ENCODE peak calls at places on chromosomes 7 and 10, in four cellular contexts. One of them, this sample, is unnamed.
A peak's percentile ranks its signal among the peaks of the same experiment; 100 is the strongest.

GRCh38 chr10:6151087-6151977 is 51.4 kb upstream of the PFKFB3 start:
- DNase-seq in foreskin keratinocyte: no peak
- DNase-seq in WERI-Rb-1: peak; percentile 28
- DNase-seq in thoracic aorta: no peak
- DNase-seq in this sample: peak; percentile 78

GRCh38 chr7:157983442-157984137 is 604.0 kb downstream of the PTPRN2 start:
- DNase-seq in WERI-Rb-1: no peak
- DNase-seq in thoracic aorta: no peak
- DNase-seq in foreskin keratinocyte: no peak
- DNase-seq in this sample: no peak

GRCh38 chr10:32049113-32049512 is 7.1 kb downstream of the KIF5B start:
- DNase-seq in thoracic aorta: no peak
- DNase-seq in WERI-Rb-1: no peak
- DNase-seq in foreskin keratinocyte: no peak
- DNase-seq in this sample: no peak

GRCh38 chr7:21154592-21154991 is 273.3 kb upstream of the SP4 start:
- DNase-seq in thoracic aorta: no peak
- DNase-seq in WERI-Rb-1: no peak
- DNase-seq in foreskin keratinocyte: no peak
- DNase-seq in this sample: no peak

GRCh38 chr10:114544045-114544659 is 113.9 kb downstream of the ABLIM1 start:
- DNase-seq in foreskin keratinocyte: peak; percentile 70
- DNase-seq in WERI-Rb-1: no peak
- DNase-seq in thoracic aorta: no peak
- DNase-seq in this sample: peak; percentile 80

GRCh38 chr7:70480913-70481579 is 650.9 kb upstream of the GALNT17 start:
- DNase-seq in WERI-Rb-1: no peak
- DNase-seq in thoracic aorta: no peak
- DNase-seq in foreskin keratinocyte: peak; percentile 93
- DNase-seq in this sample: no peak

GRCh38 chr10:19628767-19629443 is 187.3 kb upstream of the PLXDC2 start:
- DNase-seq in foreskin keratinocyte: no peak
- DNase-seq in thoracic aorta: no peak
- DNase-seq in WERI-Rb-1: no peak
- DNase-seq in this sample: no peak

GRCh38 chr10:127372361-127372760 is 176.0 kb upstream of the INSYN2A start:
- DNase-seq in WERI-Rb-1: peak; percentile 66
- DNase-seq in foreskin keratinocyte: no peak
- DNase-seq in thoracic aorta: no peak
- DNase-seq in this sample: no peak

GRCh38 chr10:50993817-50994251 is 80.5 kb upstream of the PRKG1 start:
- DNase-seq in WERI-Rb-1: no peak
- DNase-seq in foreskin keratinocyte: peak; percentile 53
- DNase-seq in thoracic aorta: no peak
- DNase-seq in this sample: no peak

GRCh38 chr10:130244031-130244927 is 108.1 kb downstream of the GLRX3 start:
- DNase-seq in thoracic aorta: no peak
- DNase-seq in foreskin keratinocyte: no peak
- DNase-seq in WERI-Rb-1: peak; percentile 41
- DNase-seq in this sample: no peak

GRCh38 chr10:102935939-102936605 is 18.0 kb downstream of the CNNM2 start:
- DNase-seq in foreskin keratinocyte: no peak
- DNase-seq in WERI-Rb-1: no peak
- DNase-seq in thoracic aorta: no peak
- DNase-seq in this sample: no peak

GRCh38 chr10:96687317-96688012 is 32.8 kb downstream of the PIK3AP1 start:
- DNase-seq in WERI-Rb-1: no peak
- DNase-seq in thoracic aorta: no peak
- DNase-seq in foreskin keratinocyte: no peak
- DNase-seq in this sample: no peak

GRCh38 chr10:96683065-96683464 is 37.2 kb downstream of the PIK3AP1 start:
- DNase-seq in foreskin keratinocyte: no peak
- DNase-seq in thoracic aorta: no peak
- DNase-seq in WERI-Rb-1: no peak
- DNase-seq in this sample: no peak

GRCh38 chr10:96686514-96686913 is 33.8 kb downstream of the PIK3AP1 start:
- DNase-seq in WERI-Rb-1: no peak
- DNase-seq in foreskin keratinocyte: no peak
- DNase-seq in thoracic aorta: no peak
- DNase-seq in this sample: no peak

GRCh38 chr10:96683710-96684109 is 36.6 kb downstream of the PIK3AP1 start:
- DNase-seq in foreskin keratinocyte: no peak
- DNase-seq in thoracic aorta: no peak
- DNase-seq in WERI-Rb-1: no peak
- DNase-seq in this sample: no peak

GRCh38 chr10:96685297-96685696 is 35.0 kb downstream of the PIK3AP1 start:
- DNase-seq in foreskin keratinocyte: no peak
- DNase-seq in WERI-Rb-1: no peak
- DNase-seq in thoracic aorta: no peak
- DNase-seq in this sample: no peak
- TF ChIP-seq CTCF in foreskin keratinocyte: no peak
- TF ChIP-seq CTCF in WERI-Rb-1: no peak
- TF ChIP-seq CTCF in thoracic aorta: no peak
- TF ChIP-seq CTCF in this sample: no peak

GRCh38 chr7:27689045-27689877 is 26.6 kb upstream of the HIBADH start:
- DNase-seq in foreskin keratinocyte: no peak
- DNase-seq in WERI-Rb-1: peak; percentile 46
- DNase-seq in thoracic aorta: no peak
- DNase-seq in this sample: peak; percentile 25
- TF ChIP-seq CTCF in foreskin keratinocyte: peak; percentile 69
- TF ChIP-seq CTCF in WERI-Rb-1: peak; percentile 86
- TF ChIP-seq CTCF in thoracic aorta: no peak
- TF ChIP-seq CTCF in this sample: peak; percentile 55

GRCh38 chr7:132359746-132360145 is 216.5 kb downstream of the PLXNA4 start:
- DNase-seq in foreskin keratinocyte: no peak
- DNase-seq in thoracic aorta: no peak
- DNase-seq in WERI-Rb-1: no peak
- DNase-seq in this sample: no peak
- TF ChIP-seq CTCF in foreskin keratinocyte: no peak
- TF ChIP-seq CTCF in thoracic aorta: no peak
- TF ChIP-seq CTCF in WERI-Rb-1: no peak
- TF ChIP-seq CTCF in this sample: no peak

GRCh38 chr7:100492738-100493475 is 9.2 kb downstream of the NYAP1 start:
- DNase-seq in WERI-Rb-1: no peak
- DNase-seq in thoracic aorta: no peak
- DNase-seq in foreskin keratinocyte: no peak
- DNase-seq in this sample: no peak

GRCh38 chr7:100490483-100491191 is 6.9 kb downstream of the NYAP1 start:
- DNase-seq in foreskin keratinocyte: no peak
- DNase-seq in WERI-Rb-1: no peak
- DNase-seq in thoracic aorta: no peak
- DNase-seq in this sample: peak; percentile 9

GRCh38 chr7:100491192-100491578 is 7.5 kb downstream of the NYAP1 start:
- DNase-seq in thoracic aorta: no peak
- DNase-seq in foreskin keratinocyte: no peak
- DNase-seq in WERI-Rb-1: no peak
- DNase-seq in this sample: no peak

GRCh38 chr7:100496509-100496908 is 12.8 kb downstream of the NYAP1 start:
- DNase-seq in WERI-Rb-1: no peak
- DNase-seq in thoracic aorta: no peak
- DNase-seq in foreskin keratinocyte: no peak
- DNase-seq in this sample: no peak

GRCh38 chr7:100493476-100494264 is 9.9 kb downstream of the NYAP1 start:
- DNase-seq in thoracic aorta: no peak
- DNase-seq in foreskin keratinocyte: no peak
- DNase-seq in WERI-Rb-1: peak; percentile 58
- DNase-seq in this sample: peak; percentile 65
- TF ChIP-seq CTCF in thoracic aorta: no peak
- TF ChIP-seq CTCF in foreskin keratinocyte: peak; percentile 31
- TF ChIP-seq CTCF in WERI-Rb-1: no peak
- TF ChIP-seq CTCF in this sample: peak; percentile 51

GRCh38 chr7:7662527-7662926 is 22.0 kb downstream of the UMAD1 start:
- DNase-seq in foreskin keratinocyte: no peak
- DNase-seq in WERI-Rb-1: peak; percentile 54
- DNase-seq in thoracic aorta: no peak
- DNase-seq in this sample: no peak
- TF ChIP-seq CTCF in foreskin keratinocyte: peak; percentile 55
- TF ChIP-seq CTCF in WERI-Rb-1: peak; percentile 61
- TF ChIP-seq CTCF in thoracic aorta: no peak
- TF ChIP-seq CTCF in this sample: no peak

GRCh38 chr10:43685744-43686143 is 37.1 kb upstream of the ZNF32 start:
- DNase-seq in WERI-Rb-1: no peak
- DNase-seq in thoracic aorta: no peak
- DNase-seq in foreskin keratinocyte: no peak
- DNase-seq in this sample: no peak

GRCh38 chr10:43682956-43683355 is 34.3 kb upstream of the ZNF32 start:
- DNase-seq in WERI-Rb-1: no peak
- DNase-seq in foreskin keratinocyte: no peak
- DNase-seq in thoracic aorta: no peak
- DNase-seq in this sample: no peak

GRCh38 chr10:43681721-43682120 is 33.0 kb upstream of the ZNF32 start:
- DNase-seq in thoracic aorta: no peak
- DNase-seq in foreskin keratinocyte: no peak
- DNase-seq in WERI-Rb-1: no peak
- DNase-seq in this sample: no peak

GRCh38 chr10:43684198-43684559 is 35.5 kb upstream of the ZNF32 start:
- DNase-seq in WERI-Rb-1: no peak
- DNase-seq in thoracic aorta: no peak
- DNase-seq in foreskin keratinocyte: no peak
- DNase-seq in this sample: no peak

DNA sequence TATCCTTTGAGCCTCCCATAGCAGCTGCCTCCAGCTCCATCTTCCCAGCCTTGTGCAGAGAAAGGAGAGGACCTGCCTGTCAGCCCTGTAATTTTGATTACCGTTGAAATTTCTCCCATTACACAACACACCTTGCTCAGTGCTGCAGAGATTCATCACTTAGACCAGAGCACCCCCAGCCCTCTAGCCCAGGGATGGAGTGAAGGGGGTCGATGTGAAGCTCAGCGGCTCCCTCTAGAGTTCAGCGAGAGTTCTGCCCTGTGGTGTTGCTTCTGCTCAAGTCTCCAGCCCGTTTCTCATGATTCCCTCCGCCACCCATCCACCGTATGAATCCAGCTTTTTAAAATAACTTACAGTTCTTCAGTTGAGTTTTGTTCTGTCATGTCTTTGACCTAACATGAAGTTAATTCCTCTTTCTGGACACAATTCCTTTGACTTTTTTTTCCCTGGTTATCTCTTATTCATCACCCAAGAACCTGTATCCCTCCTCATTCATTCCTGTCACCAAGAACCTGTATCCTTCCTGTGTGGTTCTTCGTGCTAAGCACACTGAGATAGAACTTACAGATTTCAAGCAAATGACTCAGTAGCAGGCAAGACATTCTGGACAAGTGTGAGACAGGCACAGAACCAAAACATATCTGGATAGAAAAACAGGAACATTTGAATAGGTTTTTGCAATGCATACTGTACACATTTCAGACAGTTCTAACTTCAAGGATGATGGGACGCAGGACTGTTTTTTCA is 34.9 kb upstream of the ZNF32 start:
- DNase-seq in WERI-Rb-1: peak; percentile 50
- DNase-seq in thoracic aorta: no peak
- DNase-seq in foreskin keratinocyte: no peak
- DNase-seq in this sample: peak; percentile 41
- TF ChIP-seq CTCF in WERI-Rb-1: peak; percentile 88
- TF ChIP-seq CTCF in thoracic aorta: peak; percentile 10
- TF ChIP-seq CTCF in foreskin keratinocyte: peak; percentile 36
- TF ChIP-seq CTCF in this sample: peak; percentile 33

GRCh38 chr10:61903184-61903990 is 1.9 kb downstream of the ARID5B start:
- DNase-seq in thoracic aorta: no peak
- DNase-seq in WERI-Rb-1: peak; percentile 43
- DNase-seq in foreskin keratinocyte: peak; percentile 51
- DNase-seq in this sample: peak; percentile 69
- TF ChIP-seq CTCF in thoracic aorta: peak; percentile 11
- TF ChIP-seq CTCF in WERI-Rb-1: peak; percentile 15
- TF ChIP-seq CTCF in foreskin keratinocyte: peak; percentile 46
- TF ChIP-seq CTCF in this sample: no peak

GRCh38 chr7:39005461-39005860 is 27.8 kb downstream of the POU6F2 start:
- DNase-seq in foreskin keratinocyte: no peak
- DNase-seq in WERI-Rb-1: no peak
- DNase-seq in thoracic aorta: no peak
- DNase-seq in this sample: no peak
- TF ChIP-seq CTCF in foreskin keratinocyte: no peak
- TF ChIP-seq CTCF in WERI-Rb-1: no peak
- TF ChIP-seq CTCF in thoracic aorta: no peak
- TF ChIP-seq CTCF in this sample: no peak

DNA sequence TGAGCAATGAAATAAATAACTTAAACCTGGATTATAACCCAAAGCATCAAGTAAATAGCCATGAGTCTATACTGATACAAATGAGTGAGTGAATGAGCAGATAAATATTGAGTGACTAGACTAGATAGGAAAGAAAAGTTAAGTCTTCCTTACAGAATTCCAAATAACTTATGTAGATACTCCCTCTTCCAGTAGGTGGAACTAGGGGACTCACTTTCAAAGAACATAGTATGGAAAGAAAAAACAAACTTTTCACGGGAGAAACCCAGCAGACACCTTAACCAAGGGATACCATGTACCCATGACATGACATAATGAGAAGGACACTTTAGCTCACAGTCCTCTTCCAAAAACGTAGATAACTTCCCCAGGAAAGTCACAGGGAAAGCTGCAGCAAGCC is 32.2 kb downstream of the CSGALNACT2 start:
- DNase-seq in WERI-Rb-1: no peak
- DNase-seq in foreskin keratinocyte: no peak
- DNase-seq in thoracic aorta: no peak
- DNase-seq in this sample: no peak
- TF ChIP-seq CTCF in WERI-Rb-1: no peak
- TF ChIP-seq CTCF in foreskin keratinocyte: peak; percentile 46
- TF ChIP-seq CTCF in thoracic aorta: no peak
- TF ChIP-seq CTCF in this sample: no peak

This sample was measured in GM10248.